ENCODE peak calls at places on chromosomes 4 and X, in ten cellular contexts. H is psoas muscle, I is tibial nerve, T is stomach, F is WERI-Rb-1, Y is fibroblast of lung, N is heart right ventricle, P is mammary epithelial cell, Z is ascending aorta, U is prostate gland. W is an unnamed sample.

GRCh38 chr4:56958111-56958517 is 19.3 kb downstream of the NOA1 start:
- DNase-seq in F (no peak), U (peak), N (peak), Z (peak), P (peak), Y (peak), H (peak), I (peak), T (peak), W (no peak)

GRCh38 chr4:189304755-189305154 is 635.9 kb upstream of the FRG1 start:
- DNase-seq in H (no peak), Y (no peak), U (no peak), T (no peak), P (no peak), I (no peak), Z (no peak), N (no peak), F (no peak), W (no peak)

GRCh38 chrX:30504309-30504708 is 73.3 kb downstream of the TASL start:
- DNase-seq in N (no peak), T (no peak), F (no peak), H (no peak), I (no peak), P (peak), Y (peak), Z (no peak), U (no peak), W (no peak)

GRCh38 chr4:143599827-143600226 is 86.3 kb downstream of the SMARCA5 start:
- DNase-seq in T (no peak), N (no peak), H (no peak), F (no peak), I (no peak), Z (no peak), Y (no peak), U (no peak), P (no peak), W (no peak)

GRCh38 chr4:1451752-1452122 is 45.5 kb upstream of the NKX1-1 start:
- DNase-seq in H (no peak), I (no peak), Z (no peak), Y (no peak), N (no peak), P (no peak), U (no peak), T (peak), F (no peak), W (no peak)

GRCh38 chr4:53015681-53016080 is 153.6 kb downstream of the RASL11B start:
- DNase-seq in F (peak), Y (peak), N (no peak), T (no peak), Z (no peak), H (no peak), P (no peak), U (no peak), I (peak), W (no peak)

GRCh38 chr4:181376058-181376457 is 867.1 kb upstream of the TENM3 start:
- DNase-seq in H (no peak), P (no peak), I (no peak), U (no peak), F (peak), Y (no peak), N (no peak), T (no peak), Z (no peak), W (no peak)

GRCh38 chrX:10741003-10741402 is 120.6 kb upstream of the MID1 start:
- DNase-seq in U (no peak), Z (no peak), P (no peak), T (no peak), F (no peak), N (no peak), H (no peak), I (no peak), Y (no peak), W (no peak)

GRCh38 chr4:109576462-109576861 is 16.4 kb downstream of the MCUB start:
- DNase-seq in U (no peak), H (no peak), Y (peak), N (no peak), T (no peak), P (no peak), I (no peak), Z (no peak), F (no peak), W (no peak)

GRCh38 chr4:188372856-188373255 is 233.6 kb downstream of the TRIML1 start:
- DNase-seq in U (no peak), F (no peak), Y (no peak), T (no peak), Z (no peak), N (no peak), I (no peak), P (peak), H (no peak), W (no peak)

GRCh38 chrX:45889471-45889870 is 655.8 kb downstream of the ZNF674 start:
- DNase-seq in U (no peak), I (no peak), H (no peak), T (no peak), F (no peak), Z (no peak), P (peak), N (no peak), Y (peak), W (no peak)

GRCh38 chr4:146336413-146336807 is 122.1 kb downstream of the REELD1 start:
- DNase-seq in I (no peak), U (no peak), Y (peak), H (no peak), F (no peak), N (no peak), Z (no peak), T (no peak), P (no peak), W (no peak)

GRCh38 chr4:108118505-108118904 is 50.2 kb downstream of the LEF1 start:
- DNase-seq in U (no peak), F (no peak), N (no peak), H (no peak), Y (no peak), P (peak), I (no peak), T (no peak), Z (no peak), W (no peak)

GRCh38 chr4:150150545-150151156 is 72.4 kb downstream of the DCLK2 start:
- DNase-seq in N (peak), T (no peak), U (no peak), I (no peak), F (no peak), H (no peak), Y (no peak), Z (no peak), P (no peak), W (no peak)

GRCh38 chr4:90226734-90227133 is 99.5 kb downstream of the CCSER1 start:
- DNase-seq in H (no peak), U (no peak), Y (peak), T (no peak), N (no peak), I (no peak), Z (no peak), F (no peak), P (peak), W (no peak)

GRCh38 chrX:150182176-150182575 is 180.9 kb upstream of the MAMLD1 start:
- DNase-seq in I (no peak), F (no peak), N (no peak), P (no peak), T (no peak), U (no peak), Z (no peak), Y (no peak), H (no peak), W (no peak)

GRCh38 chr4:111454961-111455360 is 690.3 kb upstream of the FAM241A start:
- DNase-seq in N (no peak), F (no peak), T (no peak), U (no peak), Y (peak), I (no peak), Z (no peak), H (no peak), P (no peak), W (no peak)

GRCh38 chr4:108287834-108288413 is 119.2 kb upstream of the LEF1 start:
- DNase-seq in P (no peak), I (no peak), Z (no peak), F (no peak), Y (peak), N (no peak), U (no peak), H (no peak), T (no peak), W (no peak)

GRCh38 chrX:72271091-72271490 is 6.0 kb downstream of the RPS4X start:
- DNase-seq in Z (no peak), I (no peak), H (no peak), N (no peak), T (no peak), U (no peak), P (no peak), F (no peak), Y (no peak), W (no peak)

GRCh38 chr4:65018313-65018712 is 609.1 kb upstream of the TECRL start:
- DNase-seq in T (no peak), I (no peak), H (no peak), F (no peak), Z (no peak), P (no peak), Y (no peak), N (no peak), U (no peak), W (no peak)

GRCh38 chrX:9475984-9476383 is 11.1 kb downstream of the TBL1X start:
- DNase-seq in N (no peak), P (no peak), Y (no peak), Z (no peak), U (no peak), T (no peak), F (no peak), I (no peak), H (no peak), W (no peak)

DNA sequence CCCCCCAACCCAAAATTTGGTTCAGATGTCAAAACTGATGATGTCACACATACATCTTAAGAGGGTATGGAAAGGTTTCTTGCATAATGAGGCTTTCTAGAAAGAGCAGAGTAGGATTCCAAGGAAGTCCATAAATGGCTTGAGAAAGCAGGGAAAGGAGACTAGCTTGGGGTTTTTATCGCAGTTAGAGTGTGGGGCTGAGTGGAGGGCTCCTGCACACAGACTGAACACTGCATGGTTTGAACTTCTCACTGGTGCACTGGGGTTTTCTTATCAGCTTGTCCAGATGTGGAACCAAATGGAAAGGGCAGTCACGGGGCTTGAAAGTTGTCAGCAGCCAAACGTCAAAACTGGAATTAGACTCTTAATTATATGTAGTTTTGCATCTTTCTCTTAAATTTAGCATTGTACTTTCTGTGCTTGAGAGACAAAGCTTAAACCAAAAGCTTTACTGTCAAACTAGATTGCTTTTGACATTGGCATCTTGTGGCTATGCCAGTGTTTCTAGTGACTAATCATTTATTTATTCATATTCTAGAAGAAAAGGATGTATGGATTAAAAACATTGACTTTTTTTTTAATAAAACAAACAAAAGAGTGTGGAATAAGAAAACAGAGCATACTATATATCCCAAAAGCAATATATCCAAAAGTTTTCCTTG is 78.3 kb upstream of the STIM2 start:
- DNase-seq in P (no peak), H (no peak), F (no peak), Y (no peak), I (no peak), U (no peak), T (no peak), N (no peak), Z (no peak), W (no peak)
- H3K27ac ChIP-seq in P (no peak), H (no peak), F (no peak), Y (no peak), I (no peak), U (no peak), T (no peak), N (no peak), Z (no peak), W (no peak)

DNA sequence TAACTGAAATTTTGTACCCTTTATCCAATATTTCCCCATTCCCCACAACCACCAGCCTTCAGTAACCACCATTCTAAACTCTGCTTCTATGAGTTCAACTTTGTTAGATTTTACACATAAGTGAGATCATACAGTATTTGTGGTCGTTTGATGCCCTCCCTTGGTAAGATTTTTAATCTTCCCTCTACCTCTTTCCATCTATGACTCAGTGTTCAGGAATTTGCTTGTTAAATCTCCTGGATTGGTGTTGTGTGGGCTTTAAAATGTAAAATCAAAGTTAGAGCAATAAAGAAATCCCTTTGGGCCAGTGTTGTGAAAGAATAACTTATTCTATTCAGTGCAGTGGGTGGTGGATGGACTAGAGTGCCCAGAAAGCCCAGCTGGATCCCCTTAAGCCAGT is 37.4 kb downstream of the SLC16A2 start:
- DNase-seq in H (no peak), Y (peak), Z (no peak), N (no peak), I (no peak), U (no peak), F (no peak), T (no peak), P (peak), W (no peak)
- TF ChIP-seq CTCF in H (no peak), Y (no peak), Z (no peak), N (no peak), I (no peak), U (no peak), F (no peak), T (no peak), P (peak), W (no peak)

GRCh38 chr4:173037242-173037641 is 131.4 kb upstream of the GALNT7 start:
- DNase-seq in T (no peak), N (no peak), F (no peak), P (no peak), Y (no peak), H (no peak), I (no peak), Z (no peak), U (no peak), W (no peak)

GRCh38 chr4:173041482-173041881 is 127.1 kb upstream of the GALNT7 start:
- DNase-seq in P (no peak), Y (no peak), F (no peak), U (no peak), T (no peak), Z (no peak), H (no peak), I (no peak), N (no peak), W (no peak)

GRCh38 chr4:173038192-173038896 is 130.3 kb upstream of the GALNT7 start:
- DNase-seq in I (no peak), Y (no peak), H (no peak), T (no peak), N (no peak), Z (no peak), P (no peak), F (no peak), U (peak), W (no peak)

GRCh38 chr4:173039617-173040176 is 128.9 kb upstream of the GALNT7 start:
- DNase-seq in Z (no peak), P (no peak), H (no peak), T (no peak), Y (no peak), F (no peak), I (no peak), U (no peak), N (no peak), W (no peak)

DNA sequence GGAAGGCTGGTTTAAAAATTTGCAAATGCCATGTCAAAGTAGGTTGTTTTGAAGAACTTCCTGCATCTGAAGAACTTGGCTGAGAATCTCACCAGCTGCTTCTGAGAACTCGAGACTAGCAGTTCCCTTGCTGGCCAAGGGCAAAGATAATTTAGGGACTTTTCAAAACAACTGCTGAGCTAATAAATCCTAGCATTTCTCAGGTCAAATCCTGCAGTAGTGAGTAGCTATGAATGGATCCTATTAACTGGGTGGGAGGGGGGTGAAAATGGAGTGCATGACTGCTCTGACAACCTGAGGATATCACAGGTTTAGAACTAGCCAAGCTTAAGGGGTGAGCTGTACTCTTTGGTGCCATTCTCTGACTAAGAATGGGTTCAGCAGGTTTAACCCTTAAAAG is 128.4 kb upstream of the GALNT7 start:
- DNase-seq in N (no peak), Y (peak), P (no peak), I (peak), F (peak), T (no peak), Z (no peak), U (no peak), H (no peak), W (no peak)
- H3K27ac ChIP-seq in N (peak), Y (no peak), P (no peak), I (no peak), F (no peak), T (peak), Z (no peak), U (peak), H (no peak), W (no peak)

GRCh38 chrX:113929004-113929403 is 654.9 kb upstream of the HTR2C start:
- DNase-seq in Y (peak), H (no peak), Z (no peak), T (peak), I (no peak), N (no peak), U (peak), F (peak), P (peak), W (no peak)
- TF ChIP-seq CTCF in Y (no peak), H (no peak), Z (no peak), T (no peak), I (no peak), N (peak), U (no peak), F (peak), P (peak), W (no peak)

DNA sequence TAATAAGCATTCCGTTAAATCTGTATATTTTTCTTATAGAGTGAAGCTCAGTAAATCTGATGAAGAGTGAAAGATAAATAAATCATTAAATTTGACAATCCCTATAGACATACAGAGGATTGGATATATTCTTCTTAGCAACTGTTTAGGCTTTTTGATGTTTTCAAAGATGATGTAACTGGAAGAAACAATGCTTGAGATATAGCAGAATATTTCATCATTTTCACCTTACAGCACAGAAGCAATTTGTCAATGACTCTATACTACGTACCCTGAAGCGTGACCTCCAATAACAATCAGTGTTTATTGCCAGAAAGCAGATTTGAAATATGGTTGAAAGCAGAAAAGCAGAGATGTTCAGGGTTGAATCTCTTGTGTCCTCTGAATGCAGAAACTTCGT is 228.4 kb downstream of the DTHD1 start:
- DNase-seq in P (no peak), T (no peak), N (no peak), Z (no peak), Y (no peak), F (no peak), H (no peak), I (no peak), U (no peak), W (no peak)
- H3K27ac ChIP-seq in P (no peak), T (no peak), N (no peak), Z (no peak), Y (no peak), F (no peak), H (no peak), I (no peak), U (no peak), W (no peak)

GRCh38 chrX:48854898-48855297 is 19.5 kb upstream of the PCSK1N start:
- DNase-seq in Z (no peak), F (peak), Y (peak), I (no peak), P (peak), H (no peak), N (no peak), U (no peak), T (no peak), W (no peak)
- TF ChIP-seq CTCF in Z (no peak), F (peak), Y (peak), I (no peak), P (peak), H (no peak), N (no peak), U (no peak), T (no peak), W (no peak)

GRCh38 chr4:7885216-7886134 is 54.2 kb downstream of the AFAP1 start:
- DNase-seq in T (no peak), N (no peak), F (no peak), U (no peak), Y (no peak), I (no peak), Z (no peak), H (no peak), P (no peak), W (no peak)
- H3K27ac ChIP-seq in T (no peak), N (no peak), F (no peak), U (peak), Y (no peak), I (no peak), Z (peak), H (no peak), P (no peak), W (no peak)

GRCh38 chrX:134737721-134738369 is 79.6 kb upstream of the PLAC1 start:
- DNase-seq in F (no peak), H (no peak), Z (no peak), U (no peak), P (no peak), I (peak), Y (no peak), T (no peak), N (no peak), W (no peak)
- TF ChIP-seq CTCF in F (no peak), H (no peak), Z (no peak), U (no peak), P (no peak), I (no peak), Y (no peak), T (no peak), N (no peak), W (no peak)

GRCh38 chrX:107675365-107675654 is 47.0 kb downstream of the PRPS1 start:
- DNase-seq in I (no peak), N (no peak), H (no peak), Z (no peak), T (no peak), P (no peak), Y (no peak), U (no peak), F (no peak), W (no peak)
- H3K27ac ChIP-seq in I (peak), N (peak), H (peak), Z (peak), T (peak), P (peak), Y (no peak), U (peak), F (no peak), W (peak)

GRCh38 chrX:27186671-27187070 is 276.5 kb downstream of the PPP4R3C start:
- DNase-seq in I (no peak), F (peak), H (no peak), U (no peak), N (no peak), P (peak), T (no peak), Z (no peak), Y (peak), W (no peak)
- TF ChIP-seq CTCF in I (peak), F (peak), H (peak), U (peak), N (peak), P (peak), T (no peak), Z (peak), Y (peak), W (peak)